ENCODE peak calls at places on chromosome 2, in eight cellular contexts. One of them, this sample, is unnamed.

GRCh38 chr2:217978536-217979150 is 24.2 kb downstream of the TNS1 start:
- DNase-seq in SW480: peak; percentile 20
- DNase-seq in GM23338: peak; percentile 86
- DNase-seq in activated naive CD8-positive, alpha-beta T cell treated with anti-CD3 and anti-CD28 coated beads, Interleukin-2, amount 50 U/mL, for 24 hours: no peak
- DNase-seq in activated CD4-positive, alpha-beta T cell treated with anti-CD3 and anti-CD28 coated beads, Interleukin-2, amount 50 U/mL, for 1 hour: no peak
- DNase-seq in cardiac fibroblast: no peak
- DNase-seq in CD8-positive, alpha-beta T cell: no peak
- DNase-seq in myocyte: peak; percentile 46
- DNase-seq in this sample: no peak

GRCh38 chr2:164599954-164600589 is 21.2 kb downstream of the GRB14 start:
- DNase-seq in SW480: peak; percentile 68
- DNase-seq in GM23338: peak; percentile 91
- DNase-seq in activated naive CD8-positive, alpha-beta T cell treated with anti-CD3 and anti-CD28 coated beads, Interleukin-2, amount 50 U/mL, for 24 hours: no peak
- DNase-seq in activated CD4-positive, alpha-beta T cell treated with anti-CD3 and anti-CD28 coated beads, Interleukin-2, amount 50 U/mL, for 1 hour: no peak
- DNase-seq in cardiac fibroblast: peak; percentile 82
- DNase-seq in CD8-positive, alpha-beta T cell: no peak
- DNase-seq in myocyte: peak; percentile 84
- DNase-seq in this sample: peak; percentile 34

GRCh38 chr2:161710131-161710915 is 86.1 kb downstream of the SLC4A10 start:
- DNase-seq in SW480: no peak
- DNase-seq in GM23338: no peak
- DNase-seq in activated naive CD8-positive, alpha-beta T cell treated with anti-CD3 and anti-CD28 coated beads, Interleukin-2, amount 50 U/mL, for 24 hours: no peak
- DNase-seq in activated CD4-positive, alpha-beta T cell treated with anti-CD3 and anti-CD28 coated beads, Interleukin-2, amount 50 U/mL, for 1 hour: no peak
- DNase-seq in cardiac fibroblast: peak; percentile 1
- DNase-seq in CD8-positive, alpha-beta T cell: no peak
- DNase-seq in myocyte: no peak
- DNase-seq in this sample: no peak

GRCh38 chr2:128731994-128732650 is 413.5 kb upstream of the HS6ST1 start:
- DNase-seq in SW480: no peak
- DNase-seq in GM23338: no peak
- DNase-seq in activated naive CD8-positive, alpha-beta T cell treated with anti-CD3 and anti-CD28 coated beads, Interleukin-2, amount 50 U/mL, for 24 hours: no peak
- DNase-seq in activated CD4-positive, alpha-beta T cell treated with anti-CD3 and anti-CD28 coated beads, Interleukin-2, amount 50 U/mL, for 1 hour: no peak
- DNase-seq in cardiac fibroblast: no peak
- DNase-seq in CD8-positive, alpha-beta T cell: no peak
- DNase-seq in myocyte: no peak
- DNase-seq in this sample: no peak

GRCh38 chr2:9327873-9328352 is 95.4 kb downstream of the ITGB1BP1 start:
- DNase-seq in SW480: no peak
- DNase-seq in GM23338: no peak
- DNase-seq in activated naive CD8-positive, alpha-beta T cell treated with anti-CD3 and anti-CD28 coated beads, Interleukin-2, amount 50 U/mL, for 24 hours: no peak
- DNase-seq in activated CD4-positive, alpha-beta T cell treated with anti-CD3 and anti-CD28 coated beads, Interleukin-2, amount 50 U/mL, for 1 hour: no peak
- DNase-seq in cardiac fibroblast: no peak
- DNase-seq in CD8-positive, alpha-beta T cell: no peak
- DNase-seq in myocyte: no peak
- DNase-seq in this sample: no peak

GRCh38 chr2:105104208-105104731 is 66.4 kb downstream of the MRPS9 start:
- DNase-seq in SW480: no peak
- DNase-seq in GM23338: no peak
- DNase-seq in activated naive CD8-positive, alpha-beta T cell treated with anti-CD3 and anti-CD28 coated beads, Interleukin-2, amount 50 U/mL, for 24 hours: no peak
- DNase-seq in activated CD4-positive, alpha-beta T cell treated with anti-CD3 and anti-CD28 coated beads, Interleukin-2, amount 50 U/mL, for 1 hour: no peak
- DNase-seq in cardiac fibroblast: no peak
- DNase-seq in CD8-positive, alpha-beta T cell: no peak
- DNase-seq in myocyte: peak; percentile 91
- DNase-seq in this sample: no peak

GRCh38 chr2:218984239-218985020 is 554 bp downstream of the FEV start:
- DNase-seq in SW480: no peak
- DNase-seq in GM23338: peak; percentile 73
- DNase-seq in activated naive CD8-positive, alpha-beta T cell treated with anti-CD3 and anti-CD28 coated beads, Interleukin-2, amount 50 U/mL, for 24 hours: no peak
- DNase-seq in activated CD4-positive, alpha-beta T cell treated with anti-CD3 and anti-CD28 coated beads, Interleukin-2, amount 50 U/mL, for 1 hour: no peak
- DNase-seq in cardiac fibroblast: peak; percentile 53
- DNase-seq in CD8-positive, alpha-beta T cell: no peak
- DNase-seq in myocyte: no peak
- DNase-seq in this sample: no peak

GRCh38 chr2:184004945-184005672 is 593.2 kb upstream of the ZNF804A start:
- DNase-seq in SW480: no peak
- DNase-seq in GM23338: no peak
- DNase-seq in activated naive CD8-positive, alpha-beta T cell treated with anti-CD3 and anti-CD28 coated beads, Interleukin-2, amount 50 U/mL, for 24 hours: no peak
- DNase-seq in activated CD4-positive, alpha-beta T cell treated with anti-CD3 and anti-CD28 coated beads, Interleukin-2, amount 50 U/mL, for 1 hour: no peak
- DNase-seq in cardiac fibroblast: no peak
- DNase-seq in CD8-positive, alpha-beta T cell: no peak
- DNase-seq in myocyte: peak; percentile 12
- DNase-seq in this sample: no peak

GRCh38 chr2:128438586-128438985 is 119.9 kb upstream of the HS6ST1 start:
- DNase-seq in SW480: no peak
- DNase-seq in GM23338: no peak
- DNase-seq in activated naive CD8-positive, alpha-beta T cell treated with anti-CD3 and anti-CD28 coated beads, Interleukin-2, amount 50 U/mL, for 24 hours: no peak
- DNase-seq in activated CD4-positive, alpha-beta T cell treated with anti-CD3 and anti-CD28 coated beads, Interleukin-2, amount 50 U/mL, for 1 hour: no peak
- DNase-seq in cardiac fibroblast: no peak
- DNase-seq in CD8-positive, alpha-beta T cell: peak; percentile 43
- DNase-seq in myocyte: no peak
- DNase-seq in this sample: no peak

GRCh38 chr2:9656270-9656766 is 25.5 kb upstream of the YWHAQ start:
- DNase-seq in SW480: peak; percentile 25
- DNase-seq in GM23338: no peak
- DNase-seq in activated naive CD8-positive, alpha-beta T cell treated with anti-CD3 and anti-CD28 coated beads, Interleukin-2, amount 50 U/mL, for 24 hours: peak; percentile 39
- DNase-seq in activated CD4-positive, alpha-beta T cell treated with anti-CD3 and anti-CD28 coated beads, Interleukin-2, amount 50 U/mL, for 1 hour: peak; percentile 22
- DNase-seq in cardiac fibroblast: peak; percentile 82
- DNase-seq in CD8-positive, alpha-beta T cell: peak; percentile 57
- DNase-seq in myocyte: peak; percentile 94
- DNase-seq in this sample: no peak

GRCh38 chr2:118846667-118847446 is 591 bp downstream of the EN1 start:
- DNase-seq in SW480: peak; percentile 38
- DNase-seq in GM23338: peak; percentile 54
- DNase-seq in activated naive CD8-positive, alpha-beta T cell treated with anti-CD3 and anti-CD28 coated beads, Interleukin-2, amount 50 U/mL, for 24 hours: no peak
- DNase-seq in activated CD4-positive, alpha-beta T cell treated with anti-CD3 and anti-CD28 coated beads, Interleukin-2, amount 50 U/mL, for 1 hour: no peak
- DNase-seq in cardiac fibroblast: no peak
- DNase-seq in CD8-positive, alpha-beta T cell: no peak
- DNase-seq in myocyte: peak; percentile 56
- DNase-seq in this sample: no peak

GRCh38 chr2:218033590-218034496 is 31.0 kb upstream of the TNS1 start:
- DNase-seq in SW480: no peak
- DNase-seq in GM23338: peak; percentile 68
- DNase-seq in activated naive CD8-positive, alpha-beta T cell treated with anti-CD3 and anti-CD28 coated beads, Interleukin-2, amount 50 U/mL, for 24 hours: no peak
- DNase-seq in activated CD4-positive, alpha-beta T cell treated with anti-CD3 and anti-CD28 coated beads, Interleukin-2, amount 50 U/mL, for 1 hour: no peak
- DNase-seq in cardiac fibroblast: no peak
- DNase-seq in CD8-positive, alpha-beta T cell: peak; percentile 50
- DNase-seq in myocyte: no peak
- DNase-seq in this sample: no peak

GRCh38 chr2:219567791-219568361 is 3.5 kb downstream of the OBSL1 start:
- DNase-seq in SW480: no peak
- DNase-seq in GM23338: peak; percentile 60
- DNase-seq in activated naive CD8-positive, alpha-beta T cell treated with anti-CD3 and anti-CD28 coated beads, Interleukin-2, amount 50 U/mL, for 24 hours: no peak
- DNase-seq in activated CD4-positive, alpha-beta T cell treated with anti-CD3 and anti-CD28 coated beads, Interleukin-2, amount 50 U/mL, for 1 hour: no peak
- DNase-seq in cardiac fibroblast: no peak
- DNase-seq in CD8-positive, alpha-beta T cell: no peak
- DNase-seq in myocyte: no peak
- DNase-seq in this sample: no peak

GRCh38 chr2:30157616-30158015 is 10.8 kb downstream of the YPEL5 start:
- DNase-seq in SW480: no peak
- DNase-seq in GM23338: no peak
- DNase-seq in activated naive CD8-positive, alpha-beta T cell treated with anti-CD3 and anti-CD28 coated beads, Interleukin-2, amount 50 U/mL, for 24 hours: no peak
- DNase-seq in activated CD4-positive, alpha-beta T cell treated with anti-CD3 and anti-CD28 coated beads, Interleukin-2, amount 50 U/mL, for 1 hour: no peak
- DNase-seq in cardiac fibroblast: no peak
- DNase-seq in CD8-positive, alpha-beta T cell: no peak
- DNase-seq in myocyte: no peak
- DNase-seq in this sample: peak; percentile 82

GRCh38 chr2:175147196-175147595 is 20.8 kb downstream of the ATF2 start:
- DNase-seq in SW480: no peak
- DNase-seq in GM23338: no peak
- DNase-seq in activated naive CD8-positive, alpha-beta T cell treated with anti-CD3 and anti-CD28 coated beads, Interleukin-2, amount 50 U/mL, for 24 hours: no peak
- DNase-seq in activated CD4-positive, alpha-beta T cell treated with anti-CD3 and anti-CD28 coated beads, Interleukin-2, amount 50 U/mL, for 1 hour: no peak
- DNase-seq in cardiac fibroblast: no peak
- DNase-seq in CD8-positive, alpha-beta T cell: no peak
- DNase-seq in myocyte: peak; percentile 20
- DNase-seq in this sample: no peak

GRCh38 chr2:62787381-62787780 is 81.9 kb downstream of the EHBP1 start:
- DNase-seq in SW480: peak; percentile 76
- DNase-seq in GM23338: peak; percentile 25
- DNase-seq in activated naive CD8-positive, alpha-beta T cell treated with anti-CD3 and anti-CD28 coated beads, Interleukin-2, amount 50 U/mL, for 24 hours: no peak
- DNase-seq in activated CD4-positive, alpha-beta T cell treated with anti-CD3 and anti-CD28 coated beads, Interleukin-2, amount 50 U/mL, for 1 hour: no peak
- DNase-seq in cardiac fibroblast: peak; percentile 73
- DNase-seq in CD8-positive, alpha-beta T cell: no peak
- DNase-seq in myocyte: peak; percentile 47
- DNase-seq in this sample: peak; percentile 4

GRCh38 chr2:166057363-166058169 is 70.3 kb downstream of the SCN1A start:
- DNase-seq in SW480: peak; percentile 13
- DNase-seq in GM23338: peak; percentile 42
- DNase-seq in activated naive CD8-positive, alpha-beta T cell treated with anti-CD3 and anti-CD28 coated beads, Interleukin-2, amount 50 U/mL, for 24 hours: no peak
- DNase-seq in activated CD4-positive, alpha-beta T cell treated with anti-CD3 and anti-CD28 coated beads, Interleukin-2, amount 50 U/mL, for 1 hour: no peak
- DNase-seq in cardiac fibroblast: peak; percentile 75
- DNase-seq in CD8-positive, alpha-beta T cell: no peak
- DNase-seq in myocyte: peak; percentile 41
- DNase-seq in this sample: peak; percentile 1

GRCh38 chr2:237411683-237412349 is 2.1 kb downstream of the COL6A3 start:
- DNase-seq in SW480: no peak
- DNase-seq in GM23338: peak; percentile 12
- DNase-seq in activated naive CD8-positive, alpha-beta T cell treated with anti-CD3 and anti-CD28 coated beads, Interleukin-2, amount 50 U/mL, for 24 hours: no peak
- DNase-seq in activated CD4-positive, alpha-beta T cell treated with anti-CD3 and anti-CD28 coated beads, Interleukin-2, amount 50 U/mL, for 1 hour: no peak
- DNase-seq in cardiac fibroblast: peak; percentile 75
- DNase-seq in CD8-positive, alpha-beta T cell: no peak
- DNase-seq in myocyte: no peak
- DNase-seq in this sample: no peak

GRCh38 chr2:179936654-179937053 is 70.4 kb downstream of the CWC22 start:
- DNase-seq in SW480: peak; percentile 2
- DNase-seq in GM23338: peak; percentile 84
- DNase-seq in activated naive CD8-positive, alpha-beta T cell treated with anti-CD3 and anti-CD28 coated beads, Interleukin-2, amount 50 U/mL, for 24 hours: peak; percentile 42
- DNase-seq in activated CD4-positive, alpha-beta T cell treated with anti-CD3 and anti-CD28 coated beads, Interleukin-2, amount 50 U/mL, for 1 hour: no peak
- DNase-seq in cardiac fibroblast: peak; percentile 6
- DNase-seq in CD8-positive, alpha-beta T cell: no peak
- DNase-seq in myocyte: peak; percentile 13
- DNase-seq in this sample: peak; percentile 48

GRCh38 chr2:168536925-168537466 is 80.9 kb downstream of the CERS6 start:
- DNase-seq in SW480: peak; percentile 24
- DNase-seq in GM23338: no peak
- DNase-seq in activated naive CD8-positive, alpha-beta T cell treated with anti-CD3 and anti-CD28 coated beads, Interleukin-2, amount 50 U/mL, for 24 hours: no peak
- DNase-seq in activated CD4-positive, alpha-beta T cell treated with anti-CD3 and anti-CD28 coated beads, Interleukin-2, amount 50 U/mL, for 1 hour: no peak
- DNase-seq in cardiac fibroblast: no peak
- DNase-seq in CD8-positive, alpha-beta T cell: no peak
- DNase-seq in myocyte: no peak
- DNase-seq in this sample: no peak

GRCh38 chr2:187994464-187995331 is 297.0 kb upstream of the GULP1 start:
- DNase-seq in SW480: no peak
- DNase-seq in GM23338: no peak
- DNase-seq in activated naive CD8-positive, alpha-beta T cell treated with anti-CD3 and anti-CD28 coated beads, Interleukin-2, amount 50 U/mL, for 24 hours: no peak
- DNase-seq in activated CD4-positive, alpha-beta T cell treated with anti-CD3 and anti-CD28 coated beads, Interleukin-2, amount 50 U/mL, for 1 hour: no peak
- DNase-seq in cardiac fibroblast: peak; percentile 10
- DNase-seq in CD8-positive, alpha-beta T cell: no peak
- DNase-seq in myocyte: peak; percentile 77
- DNase-seq in this sample: no peak

GRCh38 chr2:20594048-20594750 is 56.7 kb downstream of the HS1BP3 start:
- DNase-seq in SW480: no peak
- DNase-seq in GM23338: no peak
- DNase-seq in activated naive CD8-positive, alpha-beta T cell treated with anti-CD3 and anti-CD28 coated beads, Interleukin-2, amount 50 U/mL, for 24 hours: no peak
- DNase-seq in activated CD4-positive, alpha-beta T cell treated with anti-CD3 and anti-CD28 coated beads, Interleukin-2, amount 50 U/mL, for 1 hour: no peak
- DNase-seq in cardiac fibroblast: no peak
- DNase-seq in CD8-positive, alpha-beta T cell: no peak
- DNase-seq in myocyte: no peak
- DNase-seq in this sample: no peak

This sample was measured in CD4-positive, CD25-positive, alpha-beta regulatory T cell.